ENCODE peak calls at places on chromosomes 4 and X, in five cellular contexts. A, R, N, D and H are unnamed samples.

GRCh38 chr4:87185471-87185870 is 34.9 kb downstream of the KLHL8 start:
- DNase-seq in A (no peak), N (no peak), R (no peak), D (no peak), H (no peak)

GRCh38 chr4:53605783-53606182 is 14.5 kb upstream of the LNX1 start:
- DNase-seq in D (no peak), N (no peak), A (no peak), R (no peak), H (no peak)

GRCh38 chrX:110218591-110218990 is 99.3 kb downstream of the AMMECR1 start:
- DNase-seq in A (no peak), R (peak; percentile 27), D (no peak), N (no peak), H (no peak)

GRCh38 chr4:53147711-53148110 is 218.2 kb downstream of the SCFD2 start:
- DNase-seq in A (no peak), R (no peak), N (no peak), D (no peak), H (no peak)

GRCh38 chrX:80879916-80880315 is 70.2 kb upstream of the BRWD3 start:
- DNase-seq in N (no peak), R (no peak), A (no peak), D (no peak), H (no peak)

GRCh38 chr4:120877021-120877420 is 45.5 kb downstream of the PRDM5 start:
- DNase-seq in A (no peak), D (no peak), N (no peak), R (no peak), H (no peak)

GRCh38 chr4:124641715-124642380 is 70.7 kb downstream of the ANKRD50 start:
- DNase-seq in A (peak; percentile 48), R (peak; percentile 81), D (no peak), N (peak; percentile 42), H (no peak)

GRCh38 chrX:131783555-131784338 is 239.4 kb upstream of the STK26 start:
- DNase-seq in D (no peak), A (no peak), R (peak; percentile 92), N (peak; percentile 34), H (no peak)

GRCh38 chr4:38069271-38069760 is 109.1 kb downstream of the PTTG2 start:
- DNase-seq in D (peak; percentile 26), A (peak; percentile 30), R (peak; percentile 31), N (peak; percentile 67), H (peak; percentile 44)

GRCh38 chr4:78137538-78137937 is 80.4 kb downstream of the FRAS1 start:
- DNase-seq in D (no peak), R (no peak), N (no peak), A (no peak), H (no peak)

GRCh38 chr4:148998719-148999118 is 556.5 kb upstream of the NR3C2 start:
- DNase-seq in N (peak; percentile 16), A (peak; percentile 2), D (peak; percentile 20), R (peak; percentile 3), H (no peak)

GRCh38 chrX:13427441-13428054 is 107.7 kb upstream of the ATXN3L start:
- DNase-seq in D (no peak), R (no peak), A (no peak), N (no peak), H (no peak)

GRCh38 chr4:146439999-146440398 is 81.7 kb downstream of the SLC10A7 start:
- DNase-seq in D (no peak), R (no peak), N (no peak), A (no peak), H (no peak)

GRCh38 chrX:13360146-13360545 is 40.3 kb upstream of the ATXN3L start:
- DNase-seq in D (no peak), N (peak; percentile 6), A (no peak), R (no peak), H (no peak)

GRCh38 chr4:65668201-65669007 is 1.9 kb downstream of the EPHA5 start:
- DNase-seq in D (no peak), A (no peak), N (no peak), R (peak; percentile 47), H (peak; percentile 2)

GRCh38 chrX:119853449-119853848 is 686 bp upstream of the UPF3B start:
- DNase-seq in N (no peak), D (no peak), R (no peak), A (no peak), H (no peak)

GRCh38 chrX:17456526-17456925 is 81.5 kb downstream of the NHS start:
- DNase-seq in A (no peak), N (no peak), R (no peak), D (no peak), H (no peak)

GRCh38 chr4:159856451-159856850 is 753.6 kb downstream of the RAPGEF2 start:
- DNase-seq in R (no peak), D (no peak), A (no peak), N (no peak), H (no peak)

GRCh38 chrX:24153175-24153795 is 3.8 kb downstream of the ZFX start:
- DNase-seq in D (no peak), R (no peak), A (no peak), N (peak; percentile 49), H (no peak)

GRCh38 chr4:1354136-1354982 is 7.4 kb downstream of the UVSSA start:
- DNase-seq in N (no peak), D (no peak), R (no peak), A (no peak), H (no peak)

GRCh38 chrX:48971325-48972213 is at the start of gene KCND1:
- DNase-seq in R (peak; percentile 63), N (no peak), D (no peak), A (no peak), H (no peak)

GRCh38 chr4:2757426-2757825 is 1.3 kb upstream of the TNIP2 start:
- DNase-seq in D (no peak), N (no peak), R (no peak), A (no peak), H (no peak)

GRCh38 chr4:150237110-150237852 is 159.0 kb downstream of the DCLK2 start:
- DNase-seq in N (no peak), D (no peak), A (peak; percentile 88), R (peak; percentile 95), H (no peak)

GRCh38 chr4:185210102-185210981 is 944 bp downstream of the SNX25 start:
- DNase-seq in D (peak; percentile 61), N (peak; percentile 70), R (peak; percentile 68), A (no peak), H (no peak)

DNA sequence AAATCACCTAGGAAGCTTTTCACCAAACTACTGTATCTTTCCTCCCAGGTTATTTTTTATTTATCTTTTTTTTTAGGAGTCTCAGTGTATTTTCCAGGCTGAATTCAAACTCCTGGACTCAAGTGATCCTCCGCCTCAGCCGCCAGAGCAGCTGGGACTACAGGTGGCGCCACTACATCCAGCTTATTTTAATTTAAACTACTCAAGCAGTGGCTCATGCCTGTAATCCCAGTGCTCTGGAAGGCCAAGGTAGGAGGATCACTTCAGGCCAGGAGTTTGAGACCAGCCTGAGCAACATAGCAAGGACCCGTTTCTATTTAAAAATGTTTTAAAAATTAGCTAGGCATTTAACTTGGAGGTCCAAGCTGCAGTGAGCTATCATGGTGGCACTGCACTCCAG is 37.8 kb downstream of the LEF1 start:
- DNase-seq in R (no peak), N (no peak), A (no peak), D (no peak), H (no peak)
- TF ChIP-seq CTCF in R (peak; percentile 35), N (no peak), A (no peak), D (peak; percentile 19), H (no peak)

GRCh38 chr4:100063355-100063754 is 113.3 kb upstream of the H2AZ1 start:
- DNase-seq in R (no peak), D (no peak), N (no peak), A (no peak), H (no peak)
- TF ChIP-seq CTCF in R (no peak), D (peak; percentile 23), N (no peak), A (peak; percentile 33), H (peak; percentile 5)

DNA sequence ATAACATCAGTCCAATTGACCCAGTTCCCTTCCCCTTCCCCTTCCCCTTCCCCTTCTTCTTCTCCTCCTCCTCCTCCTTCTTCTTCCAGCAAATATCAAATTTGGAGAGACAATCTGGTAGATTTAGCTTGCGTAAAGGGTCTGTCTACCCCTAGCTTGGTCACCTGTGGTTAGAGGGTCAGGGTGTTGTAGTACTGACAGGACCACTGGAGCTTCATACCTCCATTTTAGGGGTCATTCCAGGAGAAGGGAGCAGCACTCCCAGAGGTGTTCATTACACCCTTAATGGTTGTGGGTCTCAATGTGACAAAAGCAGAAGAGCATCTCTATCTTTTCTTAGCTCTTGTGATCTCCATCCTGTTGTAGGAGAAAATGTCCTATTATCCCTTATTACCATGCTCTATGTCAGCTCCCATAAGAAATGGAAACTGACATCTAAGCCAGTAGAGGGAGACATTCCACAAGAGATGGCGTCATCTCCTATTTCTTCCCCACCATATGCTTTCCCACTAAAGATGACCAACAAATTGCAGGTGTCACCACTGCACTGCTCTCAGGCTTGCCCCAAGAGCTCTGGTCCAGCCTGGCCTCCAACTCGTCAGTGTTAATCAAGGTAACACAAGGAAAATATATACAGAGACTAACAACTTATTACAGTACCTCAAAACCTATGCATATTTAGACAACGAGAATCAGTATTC is 3.5 kb upstream of the FGB start:
- DNase-seq in N (peak; percentile 64), R (peak; percentile 63), D (peak; percentile 6), A (no peak), H (peak; percentile 34)
- TF ChIP-seq CTCF in N (peak; percentile 40), R (peak; percentile 63), D (peak; percentile 60), A (peak; percentile 64), H (peak; percentile 61)

GRCh38 chr4:26235500-26235899 is 85.3 kb upstream of the RBPJ start:
- DNase-seq in R (peak; percentile 40), D (no peak), N (no peak), A (peak; percentile 34), H (no peak)
- TF ChIP-seq CTCF in R (peak; percentile 18), D (no peak), N (no peak), A (peak; percentile 24), H (no peak)

GRCh38 chrX:78092296-78092695 is 11.8 kb upstream of the PGK1 start:
- DNase-seq in R (peak; percentile 62), N (peak; percentile 55), A (peak; percentile 37), D (peak; percentile 34), H (no peak)
- TF ChIP-seq CTCF in R (peak; percentile 38), N (peak; percentile 43), A (peak; percentile 69), D (peak; percentile 64), H (peak; percentile 31)

DNA sequence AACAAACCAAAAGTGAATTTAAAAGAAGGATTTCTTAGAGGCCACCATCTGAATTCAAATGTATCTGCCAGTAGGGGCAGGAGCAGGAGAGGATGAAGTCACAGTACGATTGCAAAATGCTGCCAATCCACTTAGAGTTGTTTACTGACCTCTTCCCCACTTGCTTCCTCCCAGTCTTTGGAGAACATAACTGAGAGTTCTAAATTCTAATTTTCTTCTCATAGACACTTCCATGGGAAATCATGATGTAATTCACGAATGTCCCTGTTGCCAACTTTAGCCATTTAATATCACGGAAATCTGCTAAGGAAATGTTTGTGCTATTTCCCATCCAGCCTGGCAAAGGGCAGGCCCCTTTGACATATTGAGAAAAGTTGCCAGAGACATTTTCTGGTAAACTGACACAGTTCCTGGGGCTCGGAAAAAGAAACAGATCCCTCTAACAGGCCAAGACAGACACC is 33.6 kb upstream of the NOCT start:
- DNase-seq in R (peak; percentile 19), A (peak; percentile 13), N (no peak), D (no peak), H (no peak)
- TF ChIP-seq CTCF in R (no peak), A (peak; percentile 51), N (no peak), D (no peak), H (no peak)